ENCODE peak calls at places on chromosomes 2 and 18, in five cellular contexts. One of them, this sample, is unnamed.
A peak's percentile ranks its signal among the peaks of the same experiment; 100 is the strongest.

GRCh38 chr18:78732273-78733210 is 247.1 kb upstream of the SALL3 start:
- DNase-seq in HCT116: no peak
- DNase-seq in HepG2: no peak
- DNase-seq in cardiac fibroblast: peak; percentile 3
- DNase-seq in HFFc6: no peak
- DNase-seq in this sample: no peak

GRCh38 chr18:59957957-59958356 is 58.2 kb downstream of the PMAIP1 start:
- DNase-seq in HCT116: peak; percentile 67
- DNase-seq in HepG2: peak; percentile 3
- DNase-seq in cardiac fibroblast: peak; percentile 51
- DNase-seq in HFFc6: peak; percentile 60
- DNase-seq in this sample: peak; percentile 37

GRCh38 chr2:26327291-26328272 is 18.4 kb upstream of the SELENOI start:
- DNase-seq in HCT116: no peak
- DNase-seq in HepG2: no peak
- DNase-seq in cardiac fibroblast: peak; percentile 63
- DNase-seq in HFFc6: peak; percentile 5
- DNase-seq in this sample: no peak

GRCh38 chr18:48470484-48471180 is 61.4 kb upstream of the ZBTB7C start:
- DNase-seq in HCT116: no peak
- DNase-seq in HepG2: peak; percentile 43
- DNase-seq in cardiac fibroblast: peak; percentile 58
- DNase-seq in HFFc6: no peak
- DNase-seq in this sample: no peak

GRCh38 chr18:36714476-36714875 is 114.3 kb downstream of the TPGS2 start:
- DNase-seq in HCT116: no peak
- DNase-seq in HepG2: no peak
- DNase-seq in cardiac fibroblast: no peak
- DNase-seq in HFFc6: no peak
- DNase-seq in this sample: no peak

GRCh38 chr2:5977477-5977876 is 285.3 kb downstream of the SOX11 start:
- DNase-seq in HCT116: no peak
- DNase-seq in HepG2: no peak
- DNase-seq in cardiac fibroblast: no peak
- DNase-seq in HFFc6: no peak
- DNase-seq in this sample: no peak

GRCh38 chr2:98467082-98467536 is 22.5 kb downstream of the INPP4A start:
- DNase-seq in HCT116: no peak
- DNase-seq in HepG2: no peak
- DNase-seq in cardiac fibroblast: no peak
- DNase-seq in HFFc6: no peak
- DNase-seq in this sample: no peak

GRCh38 chr18:29002747-29003146 is 825.8 kb upstream of the CDH2 start:
- DNase-seq in HCT116: no peak
- DNase-seq in HepG2: no peak
- DNase-seq in cardiac fibroblast: no peak
- DNase-seq in HFFc6: no peak
- DNase-seq in this sample: no peak

GRCh38 chr2:132690664-132691303 is 20.8 kb upstream of the LYPD1 start:
- DNase-seq in HCT116: no peak
- DNase-seq in HepG2: no peak
- DNase-seq in cardiac fibroblast: no peak
- DNase-seq in HFFc6: peak; percentile 46
- DNase-seq in this sample: no peak

GRCh38 chr2:9207641-9208301 is 1.2 kb downstream of the ASAP2 start:
- DNase-seq in HCT116: no peak
- DNase-seq in HepG2: no peak
- DNase-seq in cardiac fibroblast: no peak
- DNase-seq in HFFc6: no peak
- DNase-seq in this sample: no peak

GRCh38 chr18:49460958-49461601 is 635 bp upstream of the DYM start:
- DNase-seq in HCT116: no peak
- DNase-seq in HepG2: no peak
- DNase-seq in cardiac fibroblast: peak; percentile 71
- DNase-seq in HFFc6: no peak
- DNase-seq in this sample: no peak

GRCh38 chr2:40394597-40394996 is 57.3 kb downstream of the SLC8A1 start:
- DNase-seq in HCT116: no peak
- DNase-seq in HepG2: no peak
- DNase-seq in cardiac fibroblast: peak; percentile 48
- DNase-seq in HFFc6: no peak
- DNase-seq in this sample: no peak

GRCh38 chr18:23227729-23228075 is 92.4 kb downstream of the CABLES1 start:
- DNase-seq in HCT116: no peak
- DNase-seq in HepG2: peak; percentile 32
- DNase-seq in cardiac fibroblast: no peak
- DNase-seq in HFFc6: no peak
- DNase-seq in this sample: no peak

GRCh38 chr18:42559292-42559691 is 556.2 kb downstream of the RIT2 start:
- DNase-seq in HCT116: no peak
- DNase-seq in HepG2: no peak
- DNase-seq in cardiac fibroblast: no peak
- DNase-seq in HFFc6: no peak
- DNase-seq in this sample: no peak

GRCh38 chr18:47422524-47422923 is 171.1 kb upstream of the SKOR2 start:
- DNase-seq in HCT116: no peak
- DNase-seq in HepG2: no peak
- DNase-seq in cardiac fibroblast: no peak
- DNase-seq in HFFc6: no peak
- DNase-seq in this sample: no peak

GRCh38 chr2:147910990-147911473 is 66.2 kb downstream of the ACVR2A start:
- DNase-seq in HCT116: peak; percentile 52
- DNase-seq in HepG2: peak; percentile 54
- DNase-seq in cardiac fibroblast: peak; percentile 87
- DNase-seq in HFFc6: peak; percentile 68
- DNase-seq in this sample: no peak

GRCh38 chr18:3217930-3218647 is 1.7 kb downstream of the MYOM1 start:
- DNase-seq in HCT116: no peak
- DNase-seq in HepG2: peak; percentile 96
- DNase-seq in cardiac fibroblast: peak; percentile 26
- DNase-seq in HFFc6: no peak
- DNase-seq in this sample: no peak

GRCh38 chr2:191231995-191232394 is 13.2 kb upstream of the MYO1B start:
- DNase-seq in HCT116: no peak
- DNase-seq in HepG2: no peak
- DNase-seq in cardiac fibroblast: peak; percentile 69
- DNase-seq in HFFc6: peak; percentile 39
- DNase-seq in this sample: no peak

GRCh38 chr2:67612576-67612981 is 215.4 kb downstream of the ETAA1 start:
- DNase-seq in HCT116: no peak
- DNase-seq in HepG2: no peak
- DNase-seq in cardiac fibroblast: peak; percentile 60
- DNase-seq in HFFc6: no peak
- DNase-seq in this sample: no peak

GRCh38 chr2:61015971-61016370 is 1.5 kb upstream of the PEX13 start:
- DNase-seq in HCT116: no peak
- DNase-seq in HepG2: peak; percentile 47
- DNase-seq in cardiac fibroblast: no peak
- DNase-seq in HFFc6: no peak
- DNase-seq in this sample: no peak

GRCh38 chr2:10009811-10010781 is 33.3 kb upstream of the KLF11 start:
- DNase-seq in HCT116: no peak
- DNase-seq in HepG2: no peak
- DNase-seq in cardiac fibroblast: peak; percentile 76
- DNase-seq in HFFc6: no peak
- DNase-seq in this sample: no peak

GRCh38 chr2:7377861-7378569 is 460.8 kb downstream of the RNF144A start:
- DNase-seq in HCT116: no peak
- DNase-seq in HepG2: no peak
- DNase-seq in cardiac fibroblast: no peak
- DNase-seq in HFFc6: no peak
- DNase-seq in this sample: peak; percentile 75

GRCh38 chr2:98654702-98655488 is 46.5 kb downstream of the UNC50 start:
- DNase-seq in HCT116: no peak
- DNase-seq in HepG2: no peak
- DNase-seq in cardiac fibroblast: no peak
- DNase-seq in HFFc6: no peak
- DNase-seq in this sample: no peak

GRCh38 chr2:118539290-118539689 is 308.2 kb downstream of the EN1 start:
- DNase-seq in HCT116: peak; percentile 16
- DNase-seq in HepG2: peak; percentile 14
- DNase-seq in cardiac fibroblast: peak; percentile 44
- DNase-seq in HFFc6: no peak
- DNase-seq in this sample: peak; percentile 28
- TF ChIP-seq CTCF in HCT116: peak; percentile 66
- TF ChIP-seq CTCF in HepG2: peak; percentile 49
- TF ChIP-seq CTCF in cardiac fibroblast: peak; percentile 50
- TF ChIP-seq CTCF in HFFc6: peak; percentile 76
- TF ChIP-seq CTCF in this sample: peak; percentile 52

GRCh38 chr2:44560352-44560751 is 198.6 kb downstream of the CAMKMT start:
- DNase-seq in HCT116: no peak
- DNase-seq in HepG2: no peak
- DNase-seq in cardiac fibroblast: no peak
- DNase-seq in HFFc6: no peak
- DNase-seq in this sample: peak; percentile 21
- TF ChIP-seq CTCF in HCT116: peak; percentile 51
- TF ChIP-seq CTCF in HepG2: peak; percentile 50
- TF ChIP-seq CTCF in cardiac fibroblast: peak; percentile 23
- TF ChIP-seq CTCF in HFFc6: peak; percentile 70
- TF ChIP-seq CTCF in this sample: peak; percentile 12

GRCh38 chr2:137939026-137939425 is 25.2 kb upstream of the HNMT start:
- DNase-seq in HCT116: no peak
- DNase-seq in HepG2: no peak
- DNase-seq in cardiac fibroblast: no peak
- DNase-seq in HFFc6: no peak
- DNase-seq in this sample: no peak

GRCh38 chr2:137938204-137938603 is 26.1 kb upstream of the HNMT start:
- DNase-seq in HCT116: no peak
- DNase-seq in HepG2: peak; percentile 65
- DNase-seq in cardiac fibroblast: peak; percentile 83
- DNase-seq in HFFc6: no peak
- DNase-seq in this sample: no peak

GRCh38 chr2:137937246-137937645 is 27.0 kb upstream of the HNMT start:
- DNase-seq in HCT116: no peak
- DNase-seq in HepG2: no peak
- DNase-seq in cardiac fibroblast: no peak
- DNase-seq in HFFc6: no peak
- DNase-seq in this sample: no peak

GRCh38 chr2:137937778-137938177 is 26.5 kb upstream of the HNMT start:
- DNase-seq in HCT116: no peak
- DNase-seq in HepG2: no peak
- DNase-seq in cardiac fibroblast: no peak
- DNase-seq in HFFc6: no peak
- DNase-seq in this sample: no peak

DNA sequence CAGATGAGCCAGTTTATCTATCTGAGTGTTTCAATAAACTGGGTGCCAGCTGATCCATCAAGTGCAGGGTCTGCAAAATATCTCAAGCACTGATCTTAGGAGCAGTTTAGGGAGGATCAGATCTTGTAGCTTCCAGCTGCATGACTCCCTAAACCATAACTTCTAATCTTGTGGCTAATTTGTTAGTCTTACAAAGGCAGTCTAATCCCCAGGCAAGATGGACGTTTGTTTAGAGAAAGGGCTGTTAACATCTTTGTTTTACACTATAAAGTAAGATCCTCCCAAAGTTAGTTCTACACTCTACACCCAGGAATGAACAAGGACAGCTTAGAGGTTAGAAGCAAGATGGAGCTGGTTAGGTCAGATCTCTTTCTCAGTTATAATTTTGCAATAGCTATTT is 28.7 kb upstream of the HNMT start:
- DNase-seq in HCT116: no peak
- DNase-seq in HepG2: no peak
- DNase-seq in cardiac fibroblast: no peak
- DNase-seq in HFFc6: no peak
- DNase-seq in this sample: no peak
- TF ChIP-seq CTCF in HCT116: no peak
- TF ChIP-seq CTCF in HepG2: no peak
- TF ChIP-seq CTCF in cardiac fibroblast: no peak
- TF ChIP-seq CTCF in HFFc6: no peak
- TF ChIP-seq CTCF in this sample: no peak

DNA sequence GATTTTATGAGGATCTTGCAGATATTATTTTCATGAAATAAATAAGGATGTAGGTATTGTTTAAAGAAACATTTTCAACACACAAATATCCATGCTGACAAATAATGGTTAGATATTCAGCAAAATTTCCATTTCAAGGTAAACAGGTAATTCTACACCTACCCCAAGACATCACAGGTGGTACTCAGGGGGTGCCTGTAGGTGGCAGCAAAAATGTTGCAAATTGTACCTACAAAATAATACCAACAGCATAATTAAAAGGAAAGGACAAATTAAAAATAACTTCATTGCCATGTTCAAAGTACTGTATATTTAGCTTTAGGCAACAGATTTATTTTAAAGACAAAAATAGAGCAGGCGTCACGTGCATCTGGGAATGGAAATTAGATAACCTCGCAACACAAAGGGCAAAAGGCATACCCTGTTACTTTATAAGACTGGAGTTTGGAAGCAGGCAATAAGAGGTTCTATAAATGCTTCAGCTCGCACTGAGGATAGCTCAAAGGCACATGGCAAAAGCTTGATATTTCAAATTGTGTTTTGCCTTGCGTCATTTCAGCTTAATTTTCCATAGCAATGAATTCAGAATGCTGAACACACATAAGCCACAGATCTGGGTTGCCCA is 630.5 kb downstream of the TDRD15 start:
- DNase-seq in HCT116: no peak
- DNase-seq in HepG2: peak; percentile 10
- DNase-seq in cardiac fibroblast: no peak
- DNase-seq in HFFc6: no peak
- DNase-seq in this sample: no peak
- TF ChIP-seq CTCF in HCT116: no peak
- TF ChIP-seq CTCF in HepG2: peak; percentile 53
- TF ChIP-seq CTCF in cardiac fibroblast: peak; percentile 38
- TF ChIP-seq CTCF in HFFc6: no peak
- TF ChIP-seq CTCF in this sample: no peak

GRCh38 chr18:34624551-34624950 is 85.5 kb upstream of the DTNA start:
- DNase-seq in HCT116: no peak
- DNase-seq in HepG2: no peak
- DNase-seq in cardiac fibroblast: no peak
- DNase-seq in HFFc6: no peak
- DNase-seq in this sample: no peak

DNA sequence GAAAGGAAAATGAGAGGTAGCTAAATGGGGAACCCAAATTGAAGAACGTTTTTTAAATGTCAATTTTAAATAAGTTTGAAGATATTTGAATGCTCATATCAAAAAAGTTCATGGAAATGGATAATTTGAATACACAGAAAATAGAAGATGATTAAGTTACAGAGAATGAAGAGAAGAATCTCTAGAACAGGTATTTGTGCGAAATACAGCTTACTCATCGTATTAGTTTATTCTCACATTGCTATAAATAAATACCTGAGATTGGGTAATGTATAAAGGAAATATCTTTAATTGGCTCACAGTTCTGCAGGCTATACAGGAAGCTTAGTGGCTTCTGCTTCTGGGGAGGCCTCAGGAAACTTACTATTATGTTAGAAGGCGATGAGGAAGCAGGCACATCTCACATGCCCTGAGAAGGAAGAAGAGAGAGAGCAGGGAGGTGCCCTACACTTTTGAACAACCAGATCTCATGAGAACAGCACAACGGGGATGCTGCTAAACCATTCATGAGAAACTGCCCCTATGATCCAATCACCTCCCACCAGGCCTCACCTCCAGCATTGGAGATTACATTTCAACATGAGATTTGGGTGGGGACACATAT is 89.7 kb upstream of the DTNA start:
- DNase-seq in HCT116: no peak
- DNase-seq in HepG2: no peak
- DNase-seq in cardiac fibroblast: no peak
- DNase-seq in HFFc6: no peak
- DNase-seq in this sample: no peak
- TF ChIP-seq CTCF in HCT116: no peak
- TF ChIP-seq CTCF in HepG2: no peak
- TF ChIP-seq CTCF in cardiac fibroblast: no peak
- TF ChIP-seq CTCF in HFFc6: no peak
- TF ChIP-seq CTCF in this sample: no peak

This sample was measured in glutamatergic neuron.